ENCODE peak calls at places on chromosomes 5 and 9, in five cellular contexts. One of them, this sample, is unnamed.

GRCh38 chr5:34053571-34054271 is 10.7 kb upstream of the C1QTNF3 start:
- DNase-seq in esophagus squamous epithelium: no peak
- DNase-seq in sigmoid colon: no peak
- DNase-seq in upper lobe of right lung: no peak
- DNase-seq in heart left ventricle: no peak
- DNase-seq in this sample: no peak

GRCh38 chr5:31027726-31028125 is 165.8 kb upstream of the CDH6 start:
- DNase-seq in esophagus squamous epithelium: no peak
- DNase-seq in sigmoid colon: no peak
- DNase-seq in upper lobe of right lung: no peak
- DNase-seq in heart left ventricle: no peak
- DNase-seq in this sample: no peak

GRCh38 chr5:15720515-15720914 is 220.5 kb downstream of the FBXL7 start:
- DNase-seq in esophagus squamous epithelium: no peak
- DNase-seq in sigmoid colon: no peak
- DNase-seq in upper lobe of right lung: no peak
- DNase-seq in heart left ventricle: no peak
- DNase-seq in this sample: no peak

GRCh38 chr5:96175090-96175489 is 213.4 kb upstream of the ELL2 start:
- DNase-seq in esophagus squamous epithelium: no peak
- DNase-seq in sigmoid colon: no peak
- DNase-seq in upper lobe of right lung: no peak
- DNase-seq in heart left ventricle: no peak
- DNase-seq in this sample: no peak

GRCh38 chr5:107670028-107670926 is 460 bp downstream of the EFNA5 start:
- DNase-seq in esophagus squamous epithelium: no peak
- DNase-seq in sigmoid colon: peak
- DNase-seq in upper lobe of right lung: peak
- DNase-seq in heart left ventricle: peak
- DNase-seq in this sample: peak

GRCh38 chr5:59496524-59497134 is 396.9 kb downstream of the PDE4D start:
- DNase-seq in esophagus squamous epithelium: no peak
- DNase-seq in sigmoid colon: no peak
- DNase-seq in upper lobe of right lung: no peak
- DNase-seq in heart left ventricle: no peak
- DNase-seq in this sample: no peak

GRCh38 chr5:74185599-74185998 is 454.9 kb downstream of the ENC1 start:
- DNase-seq in esophagus squamous epithelium: no peak
- DNase-seq in sigmoid colon: no peak
- DNase-seq in upper lobe of right lung: no peak
- DNase-seq in heart left ventricle: peak
- DNase-seq in this sample: peak

GRCh38 chr9:134035041-134036039 is 10.1 kb downstream of the BRD3OS start:
- DNase-seq in esophagus squamous epithelium: no peak
- DNase-seq in sigmoid colon: peak
- DNase-seq in upper lobe of right lung: peak
- DNase-seq in heart left ventricle: no peak
- DNase-seq in this sample: no peak

GRCh38 chr5:136985785-136986475 is 513.2 kb downstream of the SPOCK1 start:
- DNase-seq in esophagus squamous epithelium: no peak
- DNase-seq in sigmoid colon: no peak
- DNase-seq in upper lobe of right lung: no peak
- DNase-seq in heart left ventricle: no peak
- DNase-seq in this sample: no peak

GRCh38 chr9:83284766-83285165 is 221.8 kb upstream of the RASEF start:
- DNase-seq in esophagus squamous epithelium: no peak
- DNase-seq in sigmoid colon: no peak
- DNase-seq in upper lobe of right lung: no peak
- DNase-seq in heart left ventricle: no peak
- DNase-seq in this sample: no peak

GRCh38 chr9:33426843-33427293 is 20.5 kb downstream of the AQP3 start:
- DNase-seq in esophagus squamous epithelium: no peak
- DNase-seq in sigmoid colon: no peak
- DNase-seq in upper lobe of right lung: no peak
- DNase-seq in heart left ventricle: no peak
- DNase-seq in this sample: no peak

GRCh38 chr5:172941067-172941516 is 18.1 kb upstream of the RPL26L1 start:
- DNase-seq in esophagus squamous epithelium: no peak
- DNase-seq in sigmoid colon: no peak
- DNase-seq in upper lobe of right lung: no peak
- DNase-seq in heart left ventricle: no peak
- DNase-seq in this sample: no peak

GRCh38 chr9:93143830-93144530 is 9.9 kb upstream of the NINJ1 start:
- DNase-seq in esophagus squamous epithelium: no peak
- DNase-seq in sigmoid colon: no peak
- DNase-seq in upper lobe of right lung: no peak
- DNase-seq in heart left ventricle: no peak
- DNase-seq in this sample: no peak

GRCh38 chr5:120055858-120056257 is 408.2 kb upstream of the PRR16 start:
- DNase-seq in esophagus squamous epithelium: no peak
- DNase-seq in sigmoid colon: no peak
- DNase-seq in upper lobe of right lung: no peak
- DNase-seq in heart left ventricle: no peak
- DNase-seq in this sample: no peak

GRCh38 chr5:54881286-54882005 is 103.9 kb downstream of the ESM1 start:
- DNase-seq in esophagus squamous epithelium: no peak
- DNase-seq in sigmoid colon: no peak
- DNase-seq in upper lobe of right lung: no peak
- DNase-seq in heart left ventricle: no peak
- DNase-seq in this sample: no peak

GRCh38 chr5:17252543-17252942 is 35.1 kb downstream of the BASP1 start:
- DNase-seq in esophagus squamous epithelium: no peak
- DNase-seq in sigmoid colon: no peak
- DNase-seq in upper lobe of right lung: no peak
- DNase-seq in heart left ventricle: no peak
- DNase-seq in this sample: no peak

GRCh38 chr5:178793156-178793555 is 62.7 kb upstream of the ZNF354A start:
- DNase-seq in esophagus squamous epithelium: no peak
- DNase-seq in sigmoid colon: peak
- DNase-seq in upper lobe of right lung: peak
- DNase-seq in heart left ventricle: no peak
- DNase-seq in this sample: peak

GRCh38 chr9:129131300-129132145 is 20.3 kb downstream of the PTPA start:
- DNase-seq in esophagus squamous epithelium: no peak
- DNase-seq in sigmoid colon: peak
- DNase-seq in upper lobe of right lung: peak
- DNase-seq in heart left ventricle: peak
- DNase-seq in this sample: peak

GRCh38 chr5:149166128-149166527 is 24.8 kb downstream of the ABLIM3 start:
- DNase-seq in esophagus squamous epithelium: no peak
- DNase-seq in sigmoid colon: no peak
- DNase-seq in upper lobe of right lung: no peak
- DNase-seq in heart left ventricle: no peak
- DNase-seq in this sample: no peak

GRCh38 chr5:169331292-169331852 is 30.4 kb upstream of the SLIT3 start:
- DNase-seq in esophagus squamous epithelium: no peak
- DNase-seq in sigmoid colon: no peak
- DNase-seq in upper lobe of right lung: no peak
- DNase-seq in heart left ventricle: no peak
- DNase-seq in this sample: no peak

GRCh38 chr5:143008809-143009521 is 238.8 kb downstream of the ARHGAP26 start:
- DNase-seq in esophagus squamous epithelium: no peak
- DNase-seq in sigmoid colon: no peak
- DNase-seq in upper lobe of right lung: no peak
- DNase-seq in heart left ventricle: peak
- DNase-seq in this sample: peak

GRCh38 chr9:129176786-129177442 is 1.1 kb downstream of the IER5L start:
- DNase-seq in esophagus squamous epithelium: no peak
- DNase-seq in sigmoid colon: peak
- DNase-seq in upper lobe of right lung: peak
- DNase-seq in heart left ventricle: peak
- DNase-seq in this sample: peak

GRCh38 chr9:92962846-92963245 is 15.5 kb downstream of the FGD3 start:
- DNase-seq in esophagus squamous epithelium: no peak
- DNase-seq in sigmoid colon: no peak
- DNase-seq in upper lobe of right lung: peak
- DNase-seq in heart left ventricle: no peak
- DNase-seq in this sample: no peak

GRCh38 chr9:132800038-132800648 is 77.9 kb downstream of the AK8 start:
- DNase-seq in esophagus squamous epithelium: no peak
- DNase-seq in sigmoid colon: peak
- DNase-seq in upper lobe of right lung: peak
- DNase-seq in heart left ventricle: peak
- DNase-seq in this sample: peak

DNA sequence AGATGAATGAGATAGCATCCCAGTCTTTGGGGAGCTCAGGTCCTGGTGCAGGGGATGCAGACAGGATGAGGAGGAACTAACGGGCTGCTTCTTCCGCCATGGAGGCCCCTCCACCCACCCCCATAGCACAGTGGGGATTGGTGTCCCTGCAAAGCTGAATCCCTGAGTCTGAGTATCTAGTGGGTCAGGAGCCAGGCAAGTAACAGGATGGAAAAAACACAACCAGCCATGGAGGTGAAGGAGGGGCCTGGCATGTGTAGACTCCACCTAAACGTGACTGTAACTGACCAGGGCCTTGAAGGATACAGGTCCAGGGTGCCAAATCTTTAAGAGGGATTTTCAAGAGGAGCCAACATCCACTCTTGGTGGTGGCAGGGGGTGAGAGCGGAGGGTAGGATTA is 327.8 kb upstream of the MSX2 start:
- DNase-seq in esophagus squamous epithelium: no peak
- DNase-seq in sigmoid colon: no peak
- DNase-seq in upper lobe of right lung: no peak
- DNase-seq in heart left ventricle: no peak
- DNase-seq in this sample: no peak
- TF ChIP-seq CTCF in esophagus squamous epithelium: no peak
- TF ChIP-seq CTCF in sigmoid colon: no peak
- TF ChIP-seq CTCF in upper lobe of right lung: no peak
- TF ChIP-seq CTCF in heart left ventricle: no peak
- TF ChIP-seq CTCF in this sample: no peak

DNA sequence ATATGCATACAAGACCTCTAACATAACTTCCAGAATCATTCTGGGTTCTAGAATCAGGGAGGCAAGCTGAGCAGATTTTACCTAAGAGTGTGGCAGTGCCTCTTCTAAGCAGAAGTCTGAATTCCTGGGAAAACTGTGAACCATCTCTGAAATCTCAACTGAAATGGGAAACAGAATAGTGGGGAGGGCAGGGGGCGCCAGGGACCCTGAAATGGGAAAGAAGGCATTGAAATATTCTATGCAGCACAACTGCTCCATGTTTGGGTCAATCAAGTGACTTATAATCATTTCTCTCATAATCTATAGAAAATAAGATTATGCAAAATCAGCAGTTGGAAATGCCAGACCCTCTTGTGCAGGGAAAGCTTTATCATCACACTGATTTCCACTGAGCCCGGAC is 156.1 kb downstream of the EBF1 start:
- DNase-seq in esophagus squamous epithelium: no peak
- DNase-seq in sigmoid colon: no peak
- DNase-seq in upper lobe of right lung: no peak
- DNase-seq in heart left ventricle: no peak
- DNase-seq in this sample: no peak
- H3K4me3 ChIP-seq in esophagus squamous epithelium: no peak
- H3K4me3 ChIP-seq in sigmoid colon: no peak
- H3K4me3 ChIP-seq in upper lobe of right lung: no peak
- H3K4me3 ChIP-seq in heart left ventricle: no peak
- H3K4me3 ChIP-seq in this sample: no peak

GRCh38 chr5:116576043-116576713 is 1.6 kb upstream of the SEMA6A start:
- DNase-seq in esophagus squamous epithelium: no peak
- DNase-seq in sigmoid colon: peak
- DNase-seq in upper lobe of right lung: peak
- DNase-seq in heart left ventricle: peak
- DNase-seq in this sample: peak
- TF ChIP-seq CTCF in esophagus squamous epithelium: peak
- TF ChIP-seq CTCF in sigmoid colon: peak
- TF ChIP-seq CTCF in upper lobe of right lung: peak
- TF ChIP-seq CTCF in heart left ventricle: peak
- TF ChIP-seq CTCF in this sample: peak

GRCh38 chr5:124453221-124454032 is 293.0 kb downstream of the ZNF608 start:
- DNase-seq in esophagus squamous epithelium: no peak
- DNase-seq in sigmoid colon: no peak
- DNase-seq in upper lobe of right lung: no peak
- DNase-seq in heart left ventricle: no peak
- DNase-seq in this sample: no peak
- H3K4me3 ChIP-seq in esophagus squamous epithelium: no peak
- H3K4me3 ChIP-seq in sigmoid colon: no peak
- H3K4me3 ChIP-seq in upper lobe of right lung: no peak
- H3K4me3 ChIP-seq in heart left ventricle: no peak
- H3K4me3 ChIP-seq in this sample: no peak

GRCh38 chr9:131530546-131530929 is 525 bp downstream of the UCK1 start:
- DNase-seq in esophagus squamous epithelium: no peak
- DNase-seq in sigmoid colon: peak
- DNase-seq in upper lobe of right lung: peak
- DNase-seq in heart left ventricle: peak
- DNase-seq in this sample: peak
- TF ChIP-seq CTCF in esophagus squamous epithelium: no peak
- TF ChIP-seq CTCF in sigmoid colon: no peak
- TF ChIP-seq CTCF in upper lobe of right lung: peak
- TF ChIP-seq CTCF in heart left ventricle: peak
- TF ChIP-seq CTCF in this sample: no peak

DNA sequence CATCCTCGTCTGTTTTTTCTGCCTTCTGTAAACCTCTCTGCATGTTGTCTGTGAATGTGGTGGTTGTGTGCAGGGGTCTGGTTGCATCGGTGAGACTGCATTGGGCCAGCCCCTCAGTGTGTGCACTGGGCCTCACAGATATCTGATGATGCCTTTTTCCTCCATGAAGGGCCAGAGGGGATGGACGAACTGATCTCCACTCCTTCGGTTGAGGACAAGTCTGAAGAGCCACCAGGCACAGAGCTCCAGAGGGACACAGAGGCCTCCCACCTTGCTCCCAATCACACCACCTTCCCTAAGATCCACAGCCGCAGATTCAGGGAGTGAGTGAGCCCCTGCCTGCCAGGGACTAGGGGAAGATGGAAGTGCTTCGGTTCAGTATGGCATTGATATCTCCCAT is 31.3 kb downstream of the SECISBP2 start:
- DNase-seq in esophagus squamous epithelium: no peak
- DNase-seq in sigmoid colon: no peak
- DNase-seq in upper lobe of right lung: no peak
- DNase-seq in heart left ventricle: no peak
- DNase-seq in this sample: no peak
- H3K4me3 ChIP-seq in esophagus squamous epithelium: no peak
- H3K4me3 ChIP-seq in sigmoid colon: no peak
- H3K4me3 ChIP-seq in upper lobe of right lung: no peak
- H3K4me3 ChIP-seq in heart left ventricle: no peak
- H3K4me3 ChIP-seq in this sample: no peak

GRCh38 chr9:137506274-137506673 is 43.9 kb downstream of the PNPLA7 start:
- DNase-seq in esophagus squamous epithelium: no peak
- DNase-seq in sigmoid colon: peak
- DNase-seq in upper lobe of right lung: no peak
- DNase-seq in heart left ventricle: no peak
- DNase-seq in this sample: no peak
- TF ChIP-seq CTCF in esophagus squamous epithelium: no peak
- TF ChIP-seq CTCF in sigmoid colon: no peak
- TF ChIP-seq CTCF in upper lobe of right lung: no peak
- TF ChIP-seq CTCF in heart left ventricle: no peak
- TF ChIP-seq CTCF in this sample: no peak

DNA sequence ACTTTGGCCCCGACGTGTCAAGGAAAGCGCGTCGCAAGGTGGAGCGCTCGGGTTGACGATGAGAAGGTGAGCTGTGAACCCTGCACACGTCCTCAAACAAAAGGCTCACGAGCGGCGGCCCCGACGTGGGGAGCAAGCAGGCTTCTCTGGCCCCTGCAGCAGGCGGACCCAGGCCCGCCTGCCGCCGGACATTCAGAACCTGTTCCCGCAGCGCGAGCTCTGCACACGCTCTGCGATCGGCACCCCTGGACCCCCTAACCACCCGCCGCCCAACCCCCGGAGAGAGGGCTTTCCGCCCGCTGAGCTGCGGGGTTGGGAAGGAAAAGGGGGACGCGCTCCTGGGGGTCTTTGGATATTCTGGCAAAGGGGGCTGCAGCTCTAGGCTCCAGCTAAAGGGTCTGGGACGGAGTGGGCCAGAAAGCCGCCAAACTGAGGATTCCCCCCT is 1.2 kb downstream of the FBN2 start:
- DNase-seq in esophagus squamous epithelium: no peak
- DNase-seq in sigmoid colon: no peak
- DNase-seq in upper lobe of right lung: no peak
- DNase-seq in heart left ventricle: no peak
- DNase-seq in this sample: no peak
- H3K4me3 ChIP-seq in esophagus squamous epithelium: peak
- H3K4me3 ChIP-seq in sigmoid colon: peak
- H3K4me3 ChIP-seq in upper lobe of right lung: peak
- H3K4me3 ChIP-seq in heart left ventricle: peak
- H3K4me3 ChIP-seq in this sample: peak

This sample was measured in heart right ventricle.